ENCODE peak calls at places on chromosomes 1 and 21, in seven cellular contexts. K, C, T, E, O, V and J are unnamed samples. For H3K27me3, the result is how much of the 10 kb centered on the place peaks cover.

GRCh38 chr1:47536646-47537118 is 98.8 kb downstream of the FOXD2 start:
- DNase-seq in K (no peak), C (no peak), T (no peak), E (no peak), O (no peak), V (no peak), J (no peak)

GRCh38 chr1:22536506-22536905 is 26.8 kb upstream of the EPHA8 start:
- DNase-seq in K (no peak), C (no peak), T (no peak), E (no peak), O (no peak), V (no peak), J (no peak)

GRCh38 chr1:226308166-226308722 is 720 bp downstream of the LIN9 start:
- DNase-seq in K (peak), C (peak), T (no peak), E (peak), O (no peak), V (peak), J (no peak)

GRCh38 chr1:231931846-231932454 is 305.4 kb downstream of the DISC1 start:
- DNase-seq in K (peak), C (peak), T (no peak), E (no peak), O (no peak), V (no peak), J (no peak)

GRCh38 chr1:200992382-200993101 is 31.0 kb downstream of the KIF21B start:
- DNase-seq in K (no peak), C (no peak), T (no peak), E (no peak), O (no peak), V (no peak), J (no peak)

GRCh38 chr1:27436204-27437159 is 44.1 kb downstream of the GPR3 start:
- DNase-seq in K (peak), C (peak), T (no peak), E (no peak), O (no peak), V (peak), J (peak)

GRCh38 chr1:101242331-101243050 is 5.7 kb downstream of the S1PR1 start:
- DNase-seq in K (no peak), C (no peak), T (no peak), E (no peak), O (no peak), V (no peak), J (no peak)

GRCh38 chr21:29403922-29404538 is 105.3 kb downstream of the BACH1 start:
- DNase-seq in K (no peak), C (no peak), T (peak), E (peak), O (no peak), V (no peak), J (no peak)

GRCh38 chr1:222546548-222547259 is 1.2 kb downstream of the HHIPL2 start:
- DNase-seq in K (peak), C (no peak), T (no peak), E (no peak), O (peak), V (no peak), J (peak)

GRCh38 chr21:31526040-31526439 is 133.5 kb upstream of the SOD1 start:
- DNase-seq in K (peak), C (no peak), T (no peak), E (no peak), O (no peak), V (no peak), J (peak)

GRCh38 chr1:18922319-18922726 is 20.0 kb upstream of the ALDH4A1 start:
- DNase-seq in K (peak), C (no peak), T (peak), E (peak), O (peak), V (peak), J (no peak)

GRCh38 chr1:86062458-86062857 is 94.1 kb downstream of the COL24A1 start:
- DNase-seq in K (peak), C (no peak), T (no peak), E (no peak), O (no peak), V (no peak), J (no peak)

GRCh38 chr1:210244746-210245367 is 12.3 kb downstream of the SERTAD4 start:
- DNase-seq in K (no peak), C (no peak), T (no peak), E (no peak), O (no peak), V (no peak), J (no peak)

GRCh38 chr21:31265293-31265692 is 78.8 kb downstream of the TIAM1 start:
- DNase-seq in K (no peak), C (no peak), T (no peak), E (no peak), O (no peak), V (no peak), J (no peak)

GRCh38 chr1:28037946-28038345 is 50.5 kb downstream of the EYA3 start:
- DNase-seq in K (peak), C (no peak), T (no peak), E (no peak), O (no peak), V (no peak), J (no peak)

GRCh38 chr1:28684937-28685336 is 16.4 kb downstream of the GMEB1 start:
- DNase-seq in K (no peak), C (no peak), T (no peak), E (no peak), O (no peak), V (no peak), J (no peak)

GRCh38 chr1:233180626-233181364 is 114.7 kb downstream of the PCNX2 start:
- DNase-seq in K (no peak), C (no peak), T (no peak), E (no peak), O (no peak), V (no peak), J (no peak)
- H3K27me3 ChIP-seq in K (under half), C (under half), T (under half), E (under half), O (under half), V (under half), J (under half)

GRCh38 chr1:36639461-36639860 is 156.7 kb upstream of the CSF3R start:
- DNase-seq in K (no peak), C (no peak), T (no peak), E (no peak), O (no peak), V (no peak), J (no peak)
- H3K27me3 ChIP-seq in K (half or more), C (under half), T (under half), E (under half), O (under half), V (under half), J (under half)

GRCh38 chr1:37073752-37074151 is 39.4 kb upstream of the GRIK3 start:
- DNase-seq in K (no peak), C (no peak), T (no peak), E (no peak), O (no peak), V (no peak), J (no peak)
- H3K27me3 ChIP-seq in K (half or more), C (under half), T (under half), E (under half), O (under half), V (under half), J (under half)

DNA sequence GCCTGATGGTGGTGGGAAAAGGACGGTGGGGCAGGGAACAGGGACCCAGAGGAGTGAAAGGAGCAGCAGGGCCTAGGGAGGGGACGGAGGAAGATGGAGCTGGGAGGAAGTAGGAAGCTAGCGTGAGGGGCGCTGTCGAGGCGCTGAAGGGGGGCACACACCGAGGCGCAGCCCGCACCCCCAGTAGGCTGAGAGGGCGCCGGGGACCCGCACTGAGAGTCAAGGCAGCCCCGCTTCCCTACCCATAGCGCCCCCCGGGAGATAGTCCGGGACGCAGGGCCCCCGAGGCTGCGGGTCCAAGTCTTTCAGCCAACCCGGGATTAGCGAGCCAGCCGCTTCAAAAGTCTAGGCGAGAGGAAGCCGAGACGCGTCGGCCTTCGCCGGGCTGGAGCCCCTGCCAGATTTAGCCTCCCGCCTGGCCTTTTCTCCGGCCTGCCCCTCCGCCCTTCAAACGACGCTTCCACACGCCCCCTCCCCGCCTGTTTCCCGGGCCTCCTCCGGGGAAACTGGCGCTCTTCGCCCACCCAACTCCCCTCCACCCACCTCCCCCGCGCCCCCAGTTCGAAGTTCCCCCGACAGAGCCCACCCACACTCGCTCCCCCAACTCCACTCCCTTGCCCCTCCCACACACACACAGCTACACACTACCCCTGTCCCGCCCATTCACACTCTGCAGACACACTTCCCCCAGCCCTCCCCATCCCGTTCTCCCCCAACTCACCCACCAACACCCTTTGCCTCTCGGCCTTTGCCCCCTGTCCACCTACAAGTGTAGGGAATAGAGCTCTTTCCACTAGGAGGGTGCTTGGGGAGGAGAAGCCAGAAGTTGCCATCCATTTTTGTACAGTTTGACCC is 7.8 kb upstream of the PROX1 start:
- DNase-seq in K (no peak), C (no peak), T (no peak), E (no peak), O (no peak), V (no peak), J (no peak)
- H3K27me3 ChIP-seq in K (half or more), C (under half), T (half or more), E (half or more), O (under half), V (under half), J (half or more)

GRCh38 chr1:25037174-25038074 is 107.3 kb upstream of the RUNX3 start:
- DNase-seq in K (peak), C (peak), T (no peak), E (peak), O (no peak), V (peak), J (no peak)

GRCh38 chr1:25041869-25042268 is 111.8 kb upstream of the RUNX3 start:
- DNase-seq in K (no peak), C (no peak), T (no peak), E (no peak), O (no peak), V (no peak), J (no peak)

GRCh38 chr1:25038699-25039098 is 108.6 kb upstream of the RUNX3 start:
- DNase-seq in K (no peak), C (no peak), T (no peak), E (no peak), O (no peak), V (no peak), J (no peak)

GRCh38 chr1:25040122-25040685 is 110.1 kb upstream of the RUNX3 start:
- DNase-seq in K (no peak), C (no peak), T (no peak), E (no peak), O (no peak), V (no peak), J (no peak)

DNA sequence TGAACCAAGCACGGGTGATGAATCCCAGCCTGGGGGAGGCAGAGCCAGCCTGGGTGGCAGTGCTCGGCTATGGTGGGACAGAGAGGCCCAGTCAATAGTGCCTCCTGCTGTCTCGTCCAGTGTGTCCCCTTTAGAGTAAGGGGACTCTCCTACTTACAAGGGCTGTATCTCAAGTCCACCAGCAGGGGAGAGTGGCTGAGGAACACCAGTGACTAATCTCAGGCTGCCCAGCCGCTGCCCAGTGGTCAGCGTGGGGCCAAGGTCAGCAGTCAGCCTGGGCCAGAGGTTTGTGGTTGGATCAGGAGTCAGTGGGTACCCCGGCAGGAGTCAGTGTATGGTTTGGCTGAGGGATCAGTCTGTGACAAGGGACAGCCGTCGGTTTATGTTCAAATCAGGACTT is 109.2 kb upstream of the RUNX3 start:
- DNase-seq in K (no peak), C (no peak), T (no peak), E (no peak), O (no peak), V (no peak), J (no peak)
- H3K27me3 ChIP-seq in K (under half), C (under half), T (under half), E (under half), O (under half), V (under half), J (under half)